ENCODE peak calls at places on chromosomes 7 and 10, in five cellular contexts. R is left lung, B is lung, D is right lobe of liver, Z is gastrocnemius medialis. W is an unnamed sample. For H3K4me1, the result is how much of the 10 kb centered on the place peaks cover.

GRCh38 chr7:101922631-101923275 is 105.3 kb downstream of the CUX1 start:
- ATAC-seq in R (no peak), B (no peak), D (no peak), Z (no peak), W (no peak)

GRCh38 chr10:75405201-75406143 is 3.9 kb upstream of the ZNF503 start:
- ATAC-seq in R (peak), B (no peak), D (no peak), Z (no peak), W (no peak)

GRCh38 chr7:55065079-55065478 is 46.3 kb downstream of the EGFR start:
- ATAC-seq in R (peak), B (peak), D (no peak), Z (peak), W (peak)

GRCh38 chr10:111319866-111320265 is 243.0 kb downstream of the ADRA2A start:
- ATAC-seq in R (no peak), B (no peak), D (no peak), Z (no peak), W (no peak)

GRCh38 chr10:47146571-47146970 is 153.4 kb upstream of the GDF10 start:
- ATAC-seq in R (peak), B (no peak), D (peak), Z (no peak), W (peak)

GRCh38 chr10:62109532-62110293 is 158.9 kb downstream of the RTKN2 start:
- ATAC-seq in R (peak), B (no peak), D (peak), Z (no peak), W (no peak)

GRCh38 chr10:130493446-130494198 is 357.4 kb downstream of the GLRX3 start:
- ATAC-seq in R (no peak), B (no peak), D (no peak), Z (no peak), W (no peak)

GRCh38 chr10:132592790-132593788 is 55.5 kb downstream of the INPP5A start:
- ATAC-seq in R (no peak), B (no peak), D (peak), Z (no peak), W (no peak)

GRCh38 chr10:35471455-35471854 is 133.7 kb upstream of the GJD4 start:
- ATAC-seq in R (no peak), B (no peak), D (no peak), Z (no peak), W (no peak)

GRCh38 chr10:21976280-21976679 is 27.2 kb downstream of the DNAJC1 start:
- ATAC-seq in R (no peak), B (no peak), D (no peak), Z (no peak), W (no peak)

GRCh38 chr10:129968937-129969527 is 5.0 kb upstream of the EBF3 start:
- ATAC-seq in R (peak), B (no peak), D (peak), Z (no peak), W (no peak)

GRCh38 chr7:158740657-158741293 is 36.2 kb upstream of the NCAPG2 start:
- ATAC-seq in R (peak), B (no peak), D (no peak), Z (no peak), W (peak)

GRCh38 chr10:83935337-83935736 is 204.0 kb upstream of the GHITM start:
- ATAC-seq in R (no peak), B (no peak), D (no peak), Z (no peak), W (no peak)

GRCh38 chr10:58590152-58590551 is 77.5 kb downstream of the BICC1 start:
- ATAC-seq in R (peak), B (peak), D (no peak), Z (no peak), W (peak)

GRCh38 chr10:20970708-20971107 is 73.6 kb upstream of the NEBL start:
- ATAC-seq in R (no peak), B (no peak), D (no peak), Z (no peak), W (no peak)

GRCh38 chr7:151115836-151116418 is 29.7 kb downstream of the AGAP3 start:
- ATAC-seq in R (peak), B (peak), D (no peak), Z (no peak), W (no peak)

DNA sequence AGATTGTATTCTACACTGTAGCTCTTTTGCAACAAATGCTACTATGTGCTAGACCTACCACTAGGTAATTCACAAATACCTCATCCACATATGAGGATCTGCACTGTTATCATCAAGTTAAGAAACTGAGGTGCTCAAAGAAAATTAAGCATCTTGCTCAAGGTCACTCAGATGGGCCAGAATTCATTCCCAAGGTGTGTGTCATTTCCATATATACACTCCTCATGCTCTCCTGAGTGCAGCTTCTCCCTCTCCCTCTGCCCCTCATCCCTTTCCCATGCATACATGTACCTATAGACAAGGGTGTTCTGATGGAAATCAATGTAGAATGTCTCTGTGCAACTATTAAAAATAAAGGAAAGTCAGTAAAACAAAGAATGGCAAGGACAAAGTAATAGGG is 146.2 kb downstream of the ZNF438 start:
- ATAC-seq in R (no peak), B (no peak), D (no peak), Z (peak), W (no peak)
- H3K4me1 ChIP-seq in R (under half), B (under half), D (under half), Z (under half), W (under half)

GRCh38 chr10:3354171-3354570 is 181.6 kb upstream of the PITRM1 start:
- ATAC-seq in R (no peak), B (no peak), D (no peak), Z (no peak), W (no peak)

GRCh38 chr10:3350790-3351364 is 178.3 kb upstream of the PITRM1 start:
- ATAC-seq in R (no peak), B (no peak), D (no peak), Z (no peak), W (no peak)

GRCh38 chr10:3357729-3358128 is 185.1 kb upstream of the PITRM1 start:
- ATAC-seq in R (no peak), B (no peak), D (no peak), Z (no peak), W (no peak)

GRCh38 chr10:3353235-3353634 is 180.7 kb upstream of the PITRM1 start:
- ATAC-seq in R (no peak), B (no peak), D (peak), Z (no peak), W (no peak)

DNA sequence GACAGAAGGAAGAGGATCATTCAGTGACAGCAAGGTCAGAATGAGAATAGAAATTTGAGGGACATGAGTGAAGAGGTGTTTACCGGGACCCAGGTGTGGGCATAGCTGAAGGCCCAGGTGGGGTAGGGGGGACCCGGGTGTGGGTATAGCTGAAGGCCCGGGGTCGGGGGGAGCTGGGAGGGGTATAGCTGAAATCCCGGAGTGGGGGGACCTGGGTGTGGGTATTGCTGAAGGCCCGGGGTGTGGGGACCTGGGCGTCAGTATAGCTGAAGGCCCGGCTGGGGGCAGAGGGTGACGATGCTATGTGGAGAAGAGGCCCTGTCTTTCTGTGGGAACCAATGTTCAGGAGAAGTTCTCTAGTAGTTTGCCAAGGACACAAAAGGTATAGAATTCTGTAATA is 183.0 kb upstream of the PITRM1 start:
- ATAC-seq in R (no peak), B (no peak), D (no peak), Z (no peak), W (no peak)
- TF ChIP-seq CTCF in R (no peak), B (no peak), D (no peak), Z (no peak), W (no peak)

GRCh38 chr10:96267234-96267705 is 4.1 kb downstream of the BLNK start:
- ATAC-seq in R (no peak), B (no peak), D (no peak), Z (no peak), W (no peak)

GRCh38 chr10:96266118-96266770 is 5.1 kb downstream of the BLNK start:
- ATAC-seq in R (no peak), B (no peak), D (peak), Z (no peak), W (no peak)

GRCh38 chr10:96270564-96270963 is 805 bp downstream of the BLNK start:
- ATAC-seq in R (peak), B (no peak), D (peak), Z (no peak), W (no peak)

GRCh38 chr10:96269438-96270300 is 1.7 kb downstream of the BLNK start:
- ATAC-seq in R (no peak), B (no peak), D (peak), Z (no peak), W (no peak)

GRCh38 chr10:96268341-96268909 is 2.9 kb downstream of the BLNK start:
- ATAC-seq in R (no peak), B (no peak), D (no peak), Z (no peak), W (no peak)
- H3K4me3 ChIP-seq in R (no peak), B (no peak), D (peak), Z (no peak), W (no peak)

DNA sequence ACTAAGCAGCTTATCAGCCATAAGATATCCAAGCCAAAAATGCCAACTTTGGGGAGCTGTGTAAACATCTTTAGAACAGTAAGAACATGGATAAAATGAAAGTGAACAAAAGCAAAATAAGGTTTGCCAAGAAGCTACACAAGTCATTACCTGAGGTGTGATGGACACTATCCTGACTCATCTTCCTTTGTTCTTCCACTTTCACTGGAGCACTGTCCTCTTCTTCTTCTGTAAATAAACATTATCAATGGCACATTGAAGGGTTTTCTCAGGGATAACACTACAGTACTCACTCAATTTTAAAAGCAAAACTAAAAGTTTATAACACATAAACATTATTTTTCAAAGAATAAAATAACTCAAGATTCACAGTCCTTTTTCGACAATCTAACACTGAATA is 174.3 kb downstream of the SKAP2 start:
- ATAC-seq in R (no peak), B (no peak), D (no peak), Z (no peak), W (no peak)
- H3K4me1 ChIP-seq in R (under half), B (under half), D (under half), Z (under half), W (under half)

W was measured in gastroesophageal sphincter.